ENCODE peak calls at places on chromosomes 5 and 9, in six cellular contexts. L is activated T-helper 9 cell treated with anti-CD3 and anti-CD28 coated beads, Interleukin-2, amount 50 U/mL, for 16 hours; V is activated CD4-positive, alpha-beta T cell treated with anti-CD3 and anti-CD28 coated beads for 36 hours; D is HEK293T; O is colonic mucosa; A is NCI-H1092. H is an unnamed sample.

GRCh38 chr5:8720476-8720875 is 825.4 kb downstream of the SEMA5A start:
- DNase-seq in A (no peak), O (no peak), V (no peak), L (no peak), D (no peak), H (no peak)

GRCh38 chr5:173997331-173997730 is 8.4 kb downstream of the C5orf47 start:
- DNase-seq in D (no peak), L (no peak), A (no peak), V (no peak), O (no peak), H (no peak)

GRCh38 chr5:151223447-151224264 is at the start of gene CCDC69:
- DNase-seq in V (peak; percentile 75), A (no peak), O (peak; percentile 75), L (peak; percentile 42), D (peak; percentile 85), H (peak; percentile 78)

GRCh38 chr9:121593066-121593465 is 58.4 kb upstream of the DAB2IP start:
- DNase-seq in O (no peak), D (no peak), L (no peak), A (no peak), V (no peak), H (no peak)

GRCh38 chr9:121192959-121193645 is 8.6 kb downstream of the RAB14 start:
- DNase-seq in O (no peak), D (no peak), L (no peak), A (no peak), V (no peak), H (no peak)

GRCh38 chr5:92795633-92796032 is 785.4 kb downstream of the NR2F1-AS1 start:
- DNase-seq in L (no peak), V (no peak), O (no peak), A (no peak), D (no peak), H (no peak)

GRCh38 chr5:110053824-110054223 is 364.1 kb downstream of the MAN2A1 start:
- DNase-seq in V (no peak), D (no peak), O (no peak), A (no peak), L (no peak), H (no peak)

GRCh38 chr9:127509955-127510299 is 58.6 kb downstream of the LRSAM1 start:
- DNase-seq in A (no peak), O (no peak), V (no peak), L (no peak), D (no peak), H (no peak)

GRCh38 chr9:115395511-115396021 is 277.6 kb upstream of the TNC start:
- DNase-seq in D (no peak), L (no peak), O (no peak), A (peak; percentile 8), V (no peak), H (no peak)

GRCh38 chr9:69122086-69122390 is 52.0 kb upstream of the TJP2 start:
- DNase-seq in L (peak; percentile 15), V (peak; percentile 68), O (peak; percentile 68), A (no peak), D (peak; percentile 60), H (peak; percentile 58)

GRCh38 chr5:124277767-124278536 is 468.5 kb downstream of the ZNF608 start:
- DNase-seq in D (no peak), L (no peak), A (no peak), V (no peak), O (no peak), H (no peak)

GRCh38 chr5:136729901-136730355 is 364.6 kb upstream of the TRPC7 start:
- DNase-seq in O (no peak), L (no peak), D (peak; percentile 42), V (no peak), A (no peak), H (no peak)

GRCh38 chr5:68216737-68217231 is 1.2 kb downstream of the PIK3R1 start:
- DNase-seq in A (no peak), V (no peak), D (no peak), L (no peak), O (no peak), H (no peak)

GRCh38 chr9:134894136-134894860 is 13.7 kb downstream of the FCN2 start:
- DNase-seq in L (no peak), D (no peak), V (no peak), O (no peak), A (no peak), H (no peak)

GRCh38 chr9:135476561-135476960 is 3.0 kb upstream of the PPP1R26 start:
- DNase-seq in D (no peak), L (no peak), O (no peak), A (no peak), V (no peak), H (no peak)

GRCh38 chr5:59845733-59846132 is 47.8 kb downstream of the PDE4D start:
- DNase-seq in L (no peak), D (no peak), V (no peak), O (no peak), A (no peak), H (no peak)

GRCh38 chr5:164191240-164191639 is 685.8 kb downstream of the MAT2B start:
- DNase-seq in O (peak; percentile 51), V (no peak), D (peak; percentile 17), A (no peak), L (no peak), H (peak; percentile 57)

GRCh38 chr9:38066907-38067610 is 2.0 kb downstream of the SHB start:
- DNase-seq in D (no peak), V (peak; percentile 45), O (peak; percentile 84), A (no peak), L (no peak), H (peak; percentile 54)

GRCh38 chr9:25557645-25558300 is 120.5 kb downstream of the TUSC1 start:
- DNase-seq in L (no peak), O (no peak), A (no peak), D (no peak), V (no peak), H (no peak)

GRCh38 chr9:127991017-127991756 is 10.4 kb upstream of the EEIG1 start:
- DNase-seq in O (peak; percentile 84), V (no peak), L (no peak), A (no peak), D (no peak), H (peak; percentile 83)

GRCh38 chr9:36934478-36935065 is 99.5 kb downstream of the PAX5 start:
- DNase-seq in A (peak; percentile 24), O (no peak), V (peak; percentile 15), L (no peak), D (no peak), H (no peak)

GRCh38 chr5:31469886-31470285 is 62.0 kb downstream of the DROSHA start:
- DNase-seq in D (no peak), L (no peak), A (no peak), O (no peak), V (no peak), H (no peak)

GRCh38 chr5:77638763-77639451 is 394 bp upstream of the OTP start:
- DNase-seq in V (peak; percentile 43), D (no peak), O (no peak), A (peak; percentile 29), L (no peak), H (no peak)

GRCh38 chr9:110752766-110753165 is 84.2 kb downstream of the MUSK start:
- DNase-seq in O (no peak), L (no peak), V (no peak), A (no peak), D (no peak), H (no peak)

GRCh38 chr5:175052351-175052750 is 328.0 kb downstream of the MSX2 start:
- DNase-seq in D (no peak), L (no peak), O (no peak), A (no peak), V (no peak), H (no peak)

GRCh38 chr9:124030969-124031451 is 19.4 kb downstream of the LHX2 start:
- DNase-seq in V (no peak), A (no peak), D (no peak), L (no peak), O (no peak), H (no peak)

GRCh38 chr9:15469406-15469805 is 41.4 kb downstream of the PSIP1 start:
- DNase-seq in L (no peak), A (peak; percentile 38), V (no peak), O (no peak), D (no peak), H (no peak)

GRCh38 chr9:93280661-93281259 is 96.8 kb downstream of the WNK2 start:
- DNase-seq in A (no peak), D (no peak), O (peak; percentile 15), V (no peak), L (no peak), H (peak; percentile 3)

GRCh38 chr9:113910036-113910639 is 34.0 kb downstream of the ZNF618 start:
- DNase-seq in O (no peak), V (no peak), L (no peak), A (peak; percentile 41), D (peak; percentile 3), H (peak; percentile 85)

GRCh38 chr5:74272019-74272775 is 368.3 kb downstream of the ENC1 start:
- DNase-seq in L (no peak), O (no peak), V (no peak), D (no peak), A (no peak), H (no peak)

GRCh38 chr9:99722852-99723251 is 98.8 kb upstream of the NR4A3 start:
- DNase-seq in D (no peak), V (no peak), O (no peak), A (no peak), L (no peak), H (no peak)

GRCh38 chr5:103355590-103355989 is 97.0 kb downstream of the MACIR start:
- DNase-seq in A (no peak), V (no peak), O (no peak), L (no peak), D (no peak), H (no peak)

GRCh38 chr5:151086905-151087360 is 6.1 kb upstream of the TNIP1 start:
- DNase-seq in O (peak; percentile 71), D (no peak), L (peak; percentile 62), A (no peak), V (peak; percentile 85), H (no peak)

GRCh38 chr9:93094294-93095204 is 1.5 kb upstream of the CARD19 start:
- DNase-seq in O (peak; percentile 67), L (no peak), A (no peak), V (peak; percentile 51), D (no peak), H (peak; percentile 60)

GRCh38 chr5:96652769-96653455 is 9.3 kb upstream of the CAST start:
- DNase-seq in A (no peak), O (no peak), D (no peak), V (no peak), L (no peak), H (no peak)

GRCh38 chr5:146541956-146542849 is 26.2 kb upstream of the GPR151 start:
- DNase-seq in L (peak; percentile 49), A (peak; percentile 42), O (peak; percentile 76), D (peak; percentile 73), V (peak; percentile 85), H (peak; percentile 74)

GRCh38 chr5:1727571-1727970 is 72.1 kb downstream of the MRPL36 start:
- DNase-seq in L (no peak), O (peak; percentile 10), A (no peak), V (no peak), D (no peak), H (peak; percentile 7)

GRCh38 chr5:136036293-136036911 is 7.6 kb downstream of the TGFBI start:
- DNase-seq in D (no peak), V (no peak), A (no peak), O (no peak), L (no peak), H (no peak)

GRCh38 chr9:117091529-117091928 is 323.3 kb downstream of the ASTN2 start:
- DNase-seq in O (no peak), L (no peak), D (no peak), A (no peak), V (no peak), H (no peak)

H was measured in mucosa of gallbladder.